ENCODE peak calls at places on chromosomes 11 and 22, in eight cellular contexts. U is fibroblast of villous mesenchyme; S is ACHN; Y is lower leg skin; T is germinal center; K is activated naive CD4-positive, alpha-beta T cell; M is activated CD8-positive, alpha-beta memory T cell treated with anti-CD3 and anti-CD28 coated beads, Interleukin-2, amount 50 U/mL, for 4 hours; L is GM23248. E is an unnamed sample.

GRCh38 chr11:12535321-12535720 is 138.9 kb upstream of the TEAD1 start:
- DNase-seq in U (no peak), S (no peak), Y (no peak), T (no peak), K (no peak), M (no peak), L (no peak), E (no peak)

GRCh38 chr11:19276859-19277808 is 36.4 kb upstream of the E2F8 start:
- DNase-seq in U (peak; percentile 45), S (peak; percentile 70), Y (peak; percentile 49), T (no peak), K (no peak), M (no peak), L (peak; percentile 37), E (peak; percentile 51)

GRCh38 chr11:76339217-76339616 is 41.7 kb downstream of the THAP12 start:
- DNase-seq in U (peak; percentile 52), S (no peak), Y (peak; percentile 69), T (peak; percentile 24), K (no peak), M (no peak), L (peak; percentile 44), E (peak; percentile 60)

GRCh38 chr11:44766112-44766971 is 39.6 kb downstream of the TSPAN18 start:
- DNase-seq in U (peak; percentile 96), S (no peak), Y (no peak), T (no peak), K (no peak), M (no peak), L (peak; percentile 70), E (peak; percentile 64)

GRCh38 chr11:2166091-2166851 is 5.3 kb upstream of the INS start:
- DNase-seq in U (no peak), S (peak; percentile 11), Y (no peak), T (peak; percentile 55), K (no peak), M (peak; percentile 50), L (peak; percentile 39), E (no peak)

GRCh38 chr22:38868886-38869381 is 3.1 kb downstream of the CBX6 start:
- DNase-seq in U (peak; percentile 63), S (peak; percentile 70), Y (peak; percentile 59), T (peak; percentile 86), K (peak; percentile 77), M (peak; percentile 86), L (peak; percentile 82), E (peak; percentile 71)

GRCh38 chr11:119624102-119624615 is 104.8 kb downstream of the NECTIN1 start:
- DNase-seq in U (no peak), S (peak; percentile 3), Y (no peak), T (peak; percentile 69), K (no peak), M (no peak), L (no peak), E (no peak)

GRCh38 chr11:126606484-126606883 is 251.0 kb downstream of the ST3GAL4 start:
- DNase-seq in U (no peak), S (no peak), Y (no peak), T (no peak), K (no peak), M (no peak), L (no peak), E (no peak)

GRCh38 chr11:65290448-65291165 is 24.1 kb upstream of the CDC42EP2 start:
- DNase-seq in U (peak; percentile 100), S (no peak), Y (peak; percentile 94), T (no peak), K (no peak), M (no peak), L (peak; percentile 98), E (peak; percentile 100)

GRCh38 chr22:24512043-24512442 is 16.9 kb downstream of the UPB1 start:
- DNase-seq in U (no peak), S (no peak), Y (no peak), T (no peak), K (no peak), M (no peak), L (no peak), E (no peak)

GRCh38 chr22:49398646-49399045 is 429.0 kb downstream of the BRD1 start:
- DNase-seq in U (no peak), S (no peak), Y (peak; percentile 10), T (no peak), K (no peak), M (no peak), L (no peak), E (no peak)

GRCh38 chr11:8705171-8705570 is 22.6 kb downstream of the RPL27A start:
- DNase-seq in U (no peak), S (no peak), Y (no peak), T (no peak), K (no peak), M (no peak), L (no peak), E (no peak)

GRCh38 chr11:24324211-24324610 is 172.6 kb upstream of the LUZP2 start:
- DNase-seq in U (no peak), S (no peak), Y (no peak), T (no peak), K (no peak), M (no peak), L (peak; percentile 9), E (no peak)

GRCh38 chr11:33893711-33894401 is 2.0 kb upstream of the LMO2 start:
- DNase-seq in U (peak; percentile 5), S (no peak), Y (no peak), T (peak; percentile 53), K (peak; percentile 24), M (peak; percentile 70), L (no peak), E (peak; percentile 67)

GRCh38 chr11:2992234-2992999 is at the start of gene NAP1L4:
- DNase-seq in U (peak; percentile 97), S (peak; percentile 96), Y (peak; percentile 95), T (peak; percentile 100), K (peak; percentile 92), M (peak; percentile 97), L (peak; percentile 99), E (peak; percentile 97)

GRCh38 chr11:45590743-45591142 is 74.7 kb downstream of the CHST1 start:
- DNase-seq in U (no peak), S (no peak), Y (no peak), T (no peak), K (no peak), M (no peak), L (peak; percentile 3), E (no peak)

GRCh38 chr22:41273128-41273527 is 12.9 kb downstream of the RANGAP1 start:
- DNase-seq in U (no peak), S (no peak), Y (no peak), T (no peak), K (no peak), M (no peak), L (no peak), E (no peak)

GRCh38 chr11:8807544-8808225 is 103.3 kb upstream of the AKIP1 start:
- DNase-seq in U (peak; percentile 90), S (peak; percentile 29), Y (peak; percentile 35), T (no peak), K (no peak), M (no peak), L (peak; percentile 84), E (peak; percentile 86)

GRCh38 chr22:46797355-46797754 is 34.9 kb downstream of the TBC1D22A start:
- DNase-seq in U (peak; percentile 40), S (peak; percentile 10), Y (no peak), T (no peak), K (no peak), M (no peak), L (peak; percentile 31), E (peak; percentile 46)

GRCh38 chr11:11789735-11790369 is 51.9 kb upstream of the USP47 start:
- DNase-seq in U (no peak), S (peak; percentile 30), Y (no peak), T (no peak), K (no peak), M (no peak), L (peak; percentile 51), E (peak; percentile 36)

GRCh38 chr22:48663297-48663696 is 1164.4 kb downstream of the BRD1 start:
- DNase-seq in U (no peak), S (peak; percentile 3), Y (no peak), T (no peak), K (no peak), M (no peak), L (no peak), E (no peak)

GRCh38 chr22:39243443-39244072 is 1.2 kb downstream of the PDGFB start:
- DNase-seq in U (no peak), S (no peak), Y (no peak), T (no peak), K (no peak), M (peak; percentile 30), L (no peak), E (no peak)

GRCh38 chr11:117281869-117282268 is 9.3 kb upstream of the BACE1-AS start:
- DNase-seq in U (no peak), S (no peak), Y (no peak), T (no peak), K (no peak), M (no peak), L (no peak), E (no peak)

GRCh38 chr11:99370557-99371200 is 349.9 kb downstream of the CNTN5 start:
- DNase-seq in U (peak; percentile 55), S (no peak), Y (no peak), T (no peak), K (no peak), M (no peak), L (peak; percentile 58), E (peak; percentile 83)

GRCh38 chr22:39553429-39553828 is 17.1 kb upstream of the CACNA1I start:
- DNase-seq in U (no peak), S (no peak), Y (no peak), T (no peak), K (no peak), M (no peak), L (no peak), E (no peak)

GRCh38 chr11:67303989-67304411 is 670 bp downstream of the SSH3 start:
- DNase-seq in U (peak; percentile 17), S (no peak), Y (no peak), T (no peak), K (no peak), M (no peak), L (peak; percentile 52), E (peak; percentile 15)

GRCh38 chr11:110251837-110252236 is 44.6 kb downstream of the RDX start:
- DNase-seq in U (peak; percentile 31), S (peak; percentile 53), Y (no peak), T (no peak), K (no peak), M (no peak), L (peak; percentile 68), E (peak; percentile 67)

GRCh38 chr11:69721745-69722144 is 17.9 kb upstream of the FGF19 start:
- DNase-seq in U (no peak), S (no peak), Y (no peak), T (no peak), K (no peak), M (no peak), L (no peak), E (no peak)

GRCh38 chr11:65180877-65181568 is 705 bp upstream of the CAPN1 start:
- DNase-seq in U (peak; percentile 74), S (peak; percentile 66), Y (peak; percentile 34), T (peak; percentile 83), K (peak; percentile 27), M (peak; percentile 57), L (peak; percentile 76), E (peak; percentile 49)

GRCh38 chr22:29128891-29129643 is 56.2 kb downstream of the KREMEN1 start:
- DNase-seq in U (peak; percentile 45), S (no peak), Y (no peak), T (no peak), K (no peak), M (no peak), L (peak; percentile 84), E (no peak)

GRCh38 chr11:114061053-114062049 is 1.8 kb downstream of the ZBTB16 start:
- DNase-seq in U (peak; percentile 58), S (no peak), Y (no peak), T (no peak), K (no peak), M (no peak), L (peak; percentile 57), E (peak; percentile 58)

GRCh38 chr11:118164885-118165284 is 11.6 kb downstream of the SCN2B start:
- DNase-seq in U (no peak), S (no peak), Y (no peak), T (no peak), K (no peak), M (no peak), L (no peak), E (no peak)

GRCh38 chr11:100923555-100923954 is 206.1 kb downstream of the PGR start:
- DNase-seq in U (peak; percentile 68), S (no peak), Y (no peak), T (no peak), K (no peak), M (no peak), L (peak; percentile 31), E (peak; percentile 4)

GRCh38 chr11:66115638-66116410 is 45.8 kb downstream of the PACS1 start:
- DNase-seq in U (peak; percentile 78), S (no peak), Y (no peak), T (no peak), K (no peak), M (no peak), L (no peak), E (no peak)